ENCODE peak calls at places on chromosomes 12 and 14, in eight cellular contexts. R is lower leg skin, W is nephron progenitor cell, V is A549, U is heart left ventricle, Z is psoas muscle, O is left ventricle myocardium inferior, Y is tibial nerve. J is an unnamed sample.

GRCh38 chr14:58131386-58131785 is 20.6 kb downstream of the ARMH4 start:
- DNase-seq in U (no peak), Z (no peak), V (no peak), R (no peak), O (no peak), Y (no peak), W (no peak), J (no peak)

GRCh38 chr12:113472191-113473190 is 820 bp upstream of the LHX5 start:
- DNase-seq in Z (no peak), W (no peak), U (no peak), O (no peak), Y (no peak), R (no peak), V (no peak), J (no peak)

GRCh38 chr12:132169376-132169775 is 25.1 kb downstream of the NOC4L start:
- DNase-seq in W (no peak), R (no peak), Y (no peak), V (no peak), O (peak), U (no peak), Z (peak), J (no peak)

GRCh38 chr14:87994974-87995373 is 2.0 kb upstream of the GALC start:
- DNase-seq in U (no peak), Y (no peak), V (no peak), W (no peak), R (no peak), O (no peak), Z (no peak), J (no peak)

GRCh38 chr12:112900298-112901145 is 6.2 kb upstream of the OAS1 start:
- DNase-seq in Z (no peak), W (no peak), U (no peak), V (peak), O (no peak), R (no peak), Y (no peak), J (no peak)

GRCh38 chr12:7008864-7009263 is 9.4 kb downstream of the LPCAT3 start:
- DNase-seq in O (no peak), W (no peak), Z (no peak), V (no peak), R (no peak), Y (no peak), U (no peak), J (no peak)

GRCh38 chr12:106866426-106867080 is 89.2 kb upstream of the TMEM263 start:
- DNase-seq in R (no peak), W (no peak), V (no peak), O (no peak), Z (no peak), Y (no peak), U (no peak), J (no peak)

GRCh38 chr14:76946753-76947077 is 81.8 kb downstream of the IRF2BPL start:
- DNase-seq in O (no peak), Y (no peak), W (no peak), V (no peak), U (no peak), R (no peak), Z (no peak), J (no peak)

GRCh38 chr12:133165776-133166175 is 15.5 kb upstream of the ZNF268 start:
- DNase-seq in O (no peak), Y (no peak), Z (no peak), R (no peak), V (no peak), U (no peak), W (no peak), J (no peak)

GRCh38 chr14:69138189-69138535 is 14.8 kb downstream of the DCAF5 start:
- DNase-seq in W (no peak), Y (no peak), R (no peak), Z (no peak), U (no peak), O (no peak), V (no peak), J (no peak)

GRCh38 chr12:52243774-52244614 is 11.0 kb downstream of the KRT7 start:
- DNase-seq in R (peak), Y (peak), O (peak), V (peak), U (peak), W (no peak), Z (peak), J (peak)

GRCh38 chr14:36976571-36977023 is 195.8 kb downstream of the SLC25A21 start:
- DNase-seq in W (no peak), V (no peak), Y (no peak), Z (no peak), U (no peak), O (no peak), R (no peak), J (no peak)

GRCh38 chr12:73798523-73798922 is 739.1 kb upstream of the ATXN7L3B start:
- DNase-seq in W (no peak), V (no peak), Y (no peak), O (no peak), R (no peak), U (no peak), Z (no peak), J (no peak)

GRCh38 chr14:24151404-24152080 is 4.2 kb downstream of the RNF31 start:
- DNase-seq in Z (no peak), R (no peak), V (no peak), W (no peak), O (no peak), Y (no peak), U (no peak), J (no peak)

DNA sequence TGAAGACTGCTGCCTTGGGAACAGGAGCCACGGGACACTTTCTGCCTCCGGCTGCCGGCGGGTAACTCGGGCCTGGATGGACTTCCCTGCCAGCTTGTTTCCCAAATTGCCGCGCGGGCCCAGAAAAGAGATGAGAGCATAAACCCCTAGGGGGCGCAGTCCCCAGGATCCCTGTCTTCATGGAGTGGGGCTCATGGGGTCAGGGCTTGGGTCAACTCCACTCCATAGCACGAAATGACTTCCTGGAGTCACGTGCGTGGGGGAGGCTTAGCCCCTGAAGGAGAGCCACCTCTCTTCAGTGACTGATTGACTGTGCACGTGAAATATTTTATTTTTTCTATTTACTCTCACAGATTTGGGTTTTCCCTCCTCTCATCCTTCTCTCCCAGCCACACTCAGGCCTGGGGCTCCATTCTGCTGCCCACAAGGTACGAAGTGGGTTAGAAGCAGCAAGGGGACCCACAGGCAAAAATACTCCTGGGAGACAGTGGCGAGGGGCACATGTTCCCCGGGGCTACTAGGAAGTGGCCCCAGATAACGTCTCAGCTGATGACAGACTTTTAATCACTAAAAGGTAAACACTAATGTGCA is 10.0 kb downstream of the PGF start:
- DNase-seq in V (peak), Z (peak), U (no peak), W (peak), O (no peak), Y (no peak), R (no peak), J (no peak)
- TF ChIP-seq CTCF in V (peak), Z (peak), U (peak), W (peak), O (peak), Y (peak), R (no peak), J (no peak)

GRCh38 chr12:54140958-54141388 is 47.8 kb downstream of the SMUG1 start:
- DNase-seq in R (no peak), O (peak), V (no peak), Z (peak), Y (no peak), U (peak), W (no peak), J (no peak)

GRCh38 chr12:54136844-54137580 is 51.8 kb downstream of the SMUG1 start:
- DNase-seq in V (no peak), U (no peak), Y (no peak), R (no peak), Z (no peak), W (no peak), O (no peak), J (no peak)

GRCh38 chr12:54139030-54139429 is 49.8 kb downstream of the SMUG1 start:
- DNase-seq in W (no peak), V (no peak), Z (no peak), R (no peak), O (no peak), Y (no peak), U (no peak), J (no peak)

GRCh38 chr12:54135621-54136027 is 53.2 kb downstream of the SMUG1 start:
- DNase-seq in R (no peak), V (no peak), W (no peak), U (no peak), Z (no peak), O (no peak), Y (no peak), J (no peak)

DNA sequence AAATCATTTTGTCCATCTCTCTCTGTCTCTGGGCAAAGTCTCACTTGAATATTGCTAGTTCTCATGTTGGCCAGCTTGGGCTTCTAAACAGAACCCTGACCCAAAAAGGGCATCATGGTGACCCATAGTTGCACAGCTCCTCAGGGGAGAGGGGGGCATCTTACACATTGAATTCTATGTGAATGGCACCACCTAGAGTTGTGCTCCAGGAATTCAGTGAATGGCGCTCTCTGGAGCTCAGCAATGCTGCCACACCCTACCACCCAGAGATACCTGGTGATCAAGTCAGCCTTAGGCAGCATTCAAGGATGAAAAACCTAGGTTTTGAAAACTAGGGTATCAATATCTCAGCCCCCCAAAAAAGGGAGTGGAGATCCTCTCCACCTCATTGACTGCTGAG is 50.6 kb downstream of the SMUG1 start:
- DNase-seq in W (no peak), O (no peak), U (no peak), Y (no peak), Z (no peak), R (no peak), V (no peak), J (no peak)
- TF ChIP-seq CTCF in W (no peak), O (no peak), U (no peak), Y (no peak), Z (no peak), R (no peak), V (peak), J (no peak)

GRCh38 chr12:56081393-56082347 is 1.7 kb downstream of the ERBB3 start:
- DNase-seq in U (no peak), Z (no peak), V (no peak), Y (no peak), W (no peak), O (no peak), R (no peak), J (no peak)

GRCh38 chr12:56080556-56081138 is 682 bp downstream of the ERBB3 start:
- DNase-seq in R (no peak), Y (no peak), W (no peak), V (no peak), O (no peak), Z (no peak), U (no peak), J (no peak)

GRCh38 chr12:56078427-56078826 is 1.5 kb upstream of the ERBB3 start:
- DNase-seq in U (no peak), V (no peak), Y (no peak), R (no peak), O (no peak), W (no peak), Z (no peak), J (no peak)

GRCh38 chr12:56078931-56079728 is 835 bp upstream of the ERBB3 start:
- DNase-seq in U (peak), V (peak), Y (peak), Z (peak), R (peak), W (peak), O (peak), J (peak)

GRCh38 chr12:56079729-56080555 is at the start of gene ERBB3:
- DNase-seq in V (peak), O (peak), Y (peak), W (peak), U (peak), Z (peak), R (peak), J (peak)
- TF ChIP-seq CTCF in V (no peak), O (no peak), Y (no peak), W (no peak), U (no peak), Z (no peak), R (no peak), J (no peak)

DNA sequence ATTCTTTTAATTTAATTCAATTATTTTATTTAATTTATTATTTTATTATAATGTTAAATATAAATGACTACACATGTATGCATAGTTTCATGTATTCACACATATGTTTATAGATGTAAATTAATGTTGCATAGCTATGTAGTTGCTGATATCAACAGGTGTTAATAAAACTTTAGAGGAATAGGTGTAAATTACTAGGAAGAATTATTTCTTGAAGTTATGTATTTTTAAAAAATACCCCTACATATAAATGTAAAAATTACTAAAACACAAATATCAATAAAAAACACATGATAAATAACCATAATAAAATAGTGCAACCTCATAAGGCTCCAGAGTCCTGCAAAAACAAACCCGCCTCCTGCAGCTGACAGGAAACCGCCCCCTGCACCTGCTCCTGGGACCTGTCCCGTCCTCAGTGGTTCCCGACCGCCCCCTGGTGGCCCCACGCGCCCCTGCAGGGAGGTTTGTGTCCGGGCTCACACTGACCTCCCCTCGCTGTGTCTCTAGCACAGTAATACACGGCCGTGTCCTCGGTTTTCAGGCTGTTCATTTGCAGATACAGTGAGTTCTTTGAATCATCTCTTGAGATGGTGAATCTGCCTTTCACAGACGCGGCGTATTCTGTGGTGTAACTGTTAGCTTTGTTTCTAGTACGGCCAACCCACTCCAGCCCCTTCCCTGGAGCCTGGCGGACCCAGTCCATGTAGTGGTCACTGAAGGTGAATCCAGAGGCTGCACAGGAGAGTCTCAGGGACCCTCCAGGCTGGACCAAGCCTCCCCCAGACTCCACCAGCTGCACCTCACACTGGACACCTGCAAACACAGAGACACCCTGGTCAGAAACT is 1264.0 kb downstream of the TMEM121 start:
- DNase-seq in R (peak), Y (no peak), Z (peak), O (peak), W (peak), V (peak), U (peak), J (peak)
- TF ChIP-seq CTCF in R (no peak), Y (no peak), Z (peak), O (peak), W (no peak), V (peak), U (peak), J (no peak)

GRCh38 chr12:8905546-8905945 is 8.8 kb upstream of the PHC1 start:
- DNase-seq in Z (no peak), V (no peak), O (no peak), U (no peak), Y (no peak), R (no peak), W (no peak), J (no peak)
- TF ChIP-seq CTCF in Z (no peak), V (no peak), O (no peak), U (no peak), Y (no peak), R (no peak), W (no peak), J (no peak)

DNA sequence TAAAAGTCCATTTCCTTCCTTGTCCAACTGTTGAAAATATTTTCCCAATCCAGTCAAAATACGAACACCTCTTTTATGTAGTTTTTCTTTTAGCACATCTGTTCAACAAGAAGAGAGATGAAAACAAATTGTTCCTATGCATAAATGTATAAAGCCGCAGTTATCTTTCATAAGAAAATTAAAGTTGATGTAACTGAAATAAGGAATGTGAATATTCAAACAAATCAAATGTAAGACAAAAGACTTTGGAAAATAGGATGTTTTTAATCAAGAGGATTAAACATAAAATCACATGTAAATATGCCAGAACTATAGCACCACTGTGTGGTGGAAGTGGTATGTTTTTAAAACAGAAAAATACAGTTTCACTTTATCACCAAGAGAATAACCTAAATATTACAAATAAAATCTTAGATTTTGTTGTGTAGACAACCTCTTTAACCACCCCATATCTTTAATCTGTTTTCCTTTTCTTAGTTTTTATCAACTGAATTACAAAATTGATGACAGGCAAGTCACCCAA is 40.4 kb downstream of the CAPS2 start:
- DNase-seq in R (no peak), V (no peak), Y (no peak), Z (no peak), W (no peak), O (no peak), U (no peak), J (no peak)
- TF ChIP-seq CTCF in R (no peak), V (peak), Y (no peak), Z (no peak), W (no peak), O (peak), U (peak), J (no peak)

GRCh38 chr14:71225108-71225507 is 317.8 kb downstream of the PCNX1 start:
- DNase-seq in O (no peak), Z (no peak), R (no peak), V (no peak), Y (no peak), U (no peak), W (no peak), J (no peak)

GRCh38 chr14:71220462-71220861 is 313.2 kb downstream of the PCNX1 start:
- DNase-seq in Y (no peak), R (peak), U (no peak), W (no peak), Z (no peak), O (no peak), V (no peak), J (no peak)

DNA sequence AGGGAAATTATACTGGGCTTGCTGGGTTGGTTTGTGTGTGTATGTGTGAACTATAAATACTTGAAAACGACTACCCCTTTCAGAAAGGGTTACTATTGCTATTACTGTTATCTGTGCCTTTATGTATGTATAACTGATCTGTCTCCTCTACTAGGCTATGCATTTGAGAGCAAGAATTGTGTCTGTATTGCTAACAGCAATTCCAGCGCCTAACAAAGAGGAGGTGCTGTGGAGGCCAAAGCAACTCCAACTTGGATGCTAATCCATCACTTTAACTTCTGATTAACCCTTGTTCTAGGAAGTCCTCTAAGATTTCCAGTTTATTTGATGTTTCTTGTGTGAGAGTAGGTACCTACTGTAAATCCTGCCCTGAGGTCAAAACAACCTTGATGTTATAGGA is 313.9 kb downstream of the PCNX1 start:
- DNase-seq in Y (no peak), U (no peak), W (no peak), R (no peak), Z (no peak), V (no peak), O (no peak), J (no peak)
- TF ChIP-seq CTCF in Y (no peak), U (no peak), W (no peak), R (no peak), Z (no peak), V (no peak), O (no peak), J (no peak)

DNA sequence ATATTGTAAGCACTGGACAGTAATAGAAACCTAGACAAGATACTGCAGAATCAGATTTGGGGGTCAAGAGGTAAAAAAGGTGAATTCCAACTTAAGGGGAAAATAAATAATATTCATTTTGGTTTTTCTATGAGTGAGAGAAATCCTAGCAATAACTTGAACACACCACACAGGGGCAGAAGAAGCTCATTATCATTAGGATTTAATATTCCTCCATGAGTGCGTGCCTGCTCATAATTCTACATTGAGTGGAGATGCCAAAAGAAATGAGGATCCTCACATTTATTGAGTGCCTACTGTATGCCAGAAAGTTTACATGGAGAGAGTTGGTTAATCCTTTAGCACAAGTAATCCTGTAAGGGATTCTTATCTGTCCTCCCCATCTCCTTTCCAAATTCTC is 40.5 kb upstream of the C14orf132 start:
- DNase-seq in W (no peak), U (no peak), Y (no peak), O (no peak), Z (no peak), V (no peak), R (no peak), J (no peak)
- TF ChIP-seq CTCF in W (no peak), U (peak), Y (peak), O (peak), Z (no peak), V (peak), R (no peak), J (peak)

GRCh38 chr14:64442300-64442988 is 22.9 kb upstream of the AKAP5 start:
- DNase-seq in R (no peak), V (no peak), U (peak), O (peak), W (no peak), Z (no peak), Y (no peak), J (no peak)

GRCh38 chr14:64444140-64444539 is 21.2 kb upstream of the AKAP5 start:
- DNase-seq in W (no peak), U (no peak), Z (no peak), O (no peak), R (no peak), V (no peak), Y (no peak), J (no peak)

GRCh38 chr14:64440494-64440893 is 24.8 kb upstream of the AKAP5 start:
- DNase-seq in R (peak), U (no peak), W (no peak), Y (no peak), Z (no peak), V (no peak), O (no peak), J (no peak)

GRCh38 chr14:64447890-64448667 is 17.2 kb upstream of the AKAP5 start:
- DNase-seq in Z (no peak), U (no peak), W (no peak), Y (no peak), V (no peak), R (no peak), O (no peak), J (no peak)

GRCh38 chr14:64444984-64445845 is 20.1 kb upstream of the AKAP5 start:
- DNase-seq in Z (no peak), U (no peak), W (peak), O (no peak), Y (no peak), R (no peak), V (no peak), J (no peak)
- TF ChIP-seq CTCF in Z (no peak), U (no peak), W (no peak), O (no peak), Y (no peak), R (no peak), V (no peak), J (no peak)